ENCODE peak calls at places on chromosomes 5 and 9, in six cellular contexts. One of them, this sample, is unnamed.

GRCh38 chr9:126607086-126607485 is 6.6 kb upstream of the LMX1B start:
- DNase-seq in astrocyte of the spinal cord: no peak
- DNase-seq in GM23248: no peak
- DNase-seq in psoas muscle: no peak
- DNase-seq in tibial artery: no peak
- DNase-seq in fibroblast of mammary gland: no peak
- DNase-seq in this sample: no peak

GRCh38 chr5:137836301-137836700 is 31.4 kb upstream of the MYOT start:
- DNase-seq in GM23248: no peak
- DNase-seq in fibroblast of mammary gland: no peak
- DNase-seq in psoas muscle: no peak
- DNase-seq in tibial artery: no peak
- DNase-seq in astrocyte of the spinal cord: no peak
- DNase-seq in this sample: no peak

GRCh38 chr5:140295414-140295813 is 7.5 kb downstream of the PFDN1 start:
- DNase-seq in fibroblast of mammary gland: peak; percentile 93
- DNase-seq in GM23248: peak; percentile 93
- DNase-seq in psoas muscle: no peak
- DNase-seq in astrocyte of the spinal cord: peak; percentile 96
- DNase-seq in tibial artery: no peak
- DNase-seq in this sample: peak; percentile 87

GRCh38 chr5:96968614-96969013 is 32.7 kb downstream of the LNPEP start:
- DNase-seq in fibroblast of mammary gland: no peak
- DNase-seq in psoas muscle: no peak
- DNase-seq in GM23248: no peak
- DNase-seq in tibial artery: no peak
- DNase-seq in astrocyte of the spinal cord: no peak
- DNase-seq in this sample: peak; percentile 39

GRCh38 chr5:35540002-35540401 is 77.7 kb upstream of the SPEF2 start:
- DNase-seq in fibroblast of mammary gland: no peak
- DNase-seq in astrocyte of the spinal cord: no peak
- DNase-seq in tibial artery: no peak
- DNase-seq in GM23248: no peak
- DNase-seq in psoas muscle: no peak
- DNase-seq in this sample: peak; percentile 73

GRCh38 chr9:22111176-22111870 is 102.2 kb upstream of the CDKN2B start:
- DNase-seq in fibroblast of mammary gland: peak; percentile 34
- DNase-seq in astrocyte of the spinal cord: peak; percentile 46
- DNase-seq in GM23248: peak; percentile 57
- DNase-seq in tibial artery: no peak
- DNase-seq in psoas muscle: no peak
- DNase-seq in this sample: no peak

GRCh38 chr9:92808726-92809451 is 44.3 kb upstream of the BICD2 start:
- DNase-seq in psoas muscle: peak; percentile 75
- DNase-seq in GM23248: peak; percentile 90
- DNase-seq in tibial artery: peak; percentile 71
- DNase-seq in astrocyte of the spinal cord: peak; percentile 66
- DNase-seq in fibroblast of mammary gland: peak; percentile 67
- DNase-seq in this sample: peak; percentile 75

GRCh38 chr9:99778829-99779228 is 42.9 kb upstream of the NR4A3 start:
- DNase-seq in tibial artery: no peak
- DNase-seq in psoas muscle: no peak
- DNase-seq in fibroblast of mammary gland: no peak
- DNase-seq in GM23248: no peak
- DNase-seq in astrocyte of the spinal cord: no peak
- DNase-seq in this sample: no peak

GRCh38 chr9:99366601-99367000 is 144.5 kb downstream of the SEC61B start:
- DNase-seq in astrocyte of the spinal cord: no peak
- DNase-seq in GM23248: peak; percentile 24
- DNase-seq in tibial artery: no peak
- DNase-seq in fibroblast of mammary gland: no peak
- DNase-seq in psoas muscle: no peak
- DNase-seq in this sample: no peak

GRCh38 chr5:58002318-58002717 is 457.6 kb downstream of the PLK2 start:
- DNase-seq in tibial artery: no peak
- DNase-seq in fibroblast of mammary gland: peak; percentile 8
- DNase-seq in psoas muscle: no peak
- DNase-seq in astrocyte of the spinal cord: peak; percentile 6
- DNase-seq in GM23248: peak; percentile 4
- DNase-seq in this sample: no peak

GRCh38 chr5:55160493-55161209 is 680 bp downstream of the GPX8 start:
- DNase-seq in astrocyte of the spinal cord: peak; percentile 95
- DNase-seq in GM23248: peak; percentile 98
- DNase-seq in fibroblast of mammary gland: peak; percentile 95
- DNase-seq in tibial artery: peak; percentile 88
- DNase-seq in psoas muscle: peak; percentile 54
- DNase-seq in this sample: peak; percentile 93

GRCh38 chr5:178324481-178325310 is 92.1 kb upstream of the PHYKPL start:
- DNase-seq in psoas muscle: no peak
- DNase-seq in astrocyte of the spinal cord: no peak
- DNase-seq in tibial artery: no peak
- DNase-seq in fibroblast of mammary gland: no peak
- DNase-seq in GM23248: no peak
- DNase-seq in this sample: no peak

GRCh38 chr5:36611520-36612274 is 5.3 kb downstream of the SLC1A3 start:
- DNase-seq in psoas muscle: no peak
- DNase-seq in tibial artery: no peak
- DNase-seq in GM23248: no peak
- DNase-seq in fibroblast of mammary gland: no peak
- DNase-seq in astrocyte of the spinal cord: no peak
- DNase-seq in this sample: no peak

GRCh38 chr9:126999315-127000068 is 84.9 kb downstream of the RALGPS1 start:
- DNase-seq in astrocyte of the spinal cord: no peak
- DNase-seq in tibial artery: no peak
- DNase-seq in psoas muscle: no peak
- DNase-seq in fibroblast of mammary gland: no peak
- DNase-seq in GM23248: no peak
- DNase-seq in this sample: no peak

GRCh38 chr9:111959468-111959941 is 62.9 kb downstream of the UGCG start:
- DNase-seq in astrocyte of the spinal cord: peak; percentile 69
- DNase-seq in tibial artery: no peak
- DNase-seq in fibroblast of mammary gland: peak; percentile 99
- DNase-seq in GM23248: peak; percentile 98
- DNase-seq in psoas muscle: peak; percentile 73
- DNase-seq in this sample: no peak

GRCh38 chr9:128244443-128245226 is 31.2 kb downstream of the GOLGA2 start:
- DNase-seq in astrocyte of the spinal cord: peak; percentile 78
- DNase-seq in tibial artery: peak; percentile 91
- DNase-seq in GM23248: peak; percentile 95
- DNase-seq in fibroblast of mammary gland: peak; percentile 90
- DNase-seq in psoas muscle: peak; percentile 87
- DNase-seq in this sample: peak; percentile 42

GRCh38 chr9:36980148-36980974 is 53.7 kb downstream of the PAX5 start:
- DNase-seq in tibial artery: no peak
- DNase-seq in GM23248: no peak
- DNase-seq in psoas muscle: no peak
- DNase-seq in astrocyte of the spinal cord: no peak
- DNase-seq in fibroblast of mammary gland: no peak
- DNase-seq in this sample: peak; percentile 91

GRCh38 chr5:87120518-87121314 is 147.0 kb upstream of the RASA1 start:
- DNase-seq in GM23248: peak; percentile 95
- DNase-seq in fibroblast of mammary gland: peak; percentile 90
- DNase-seq in psoas muscle: no peak
- DNase-seq in tibial artery: no peak
- DNase-seq in astrocyte of the spinal cord: peak; percentile 95
- DNase-seq in this sample: peak; percentile 90

GRCh38 chr5:56656816-56657740 is 158.3 kb upstream of the MAP3K1 start:
- DNase-seq in psoas muscle: no peak
- DNase-seq in astrocyte of the spinal cord: peak; percentile 66
- DNase-seq in fibroblast of mammary gland: peak; percentile 51
- DNase-seq in tibial artery: no peak
- DNase-seq in GM23248: no peak
- DNase-seq in this sample: no peak

GRCh38 chr5:139190125-139190524 is 8.0 kb downstream of the SIL1 start:
- DNase-seq in astrocyte of the spinal cord: peak; percentile 80
- DNase-seq in tibial artery: no peak
- DNase-seq in fibroblast of mammary gland: peak; percentile 77
- DNase-seq in psoas muscle: no peak
- DNase-seq in GM23248: peak; percentile 85
- DNase-seq in this sample: no peak

GRCh38 chr9:116629700-116630099 is 57.4 kb upstream of the TRIM32 start:
- DNase-seq in fibroblast of mammary gland: no peak
- DNase-seq in GM23248: no peak
- DNase-seq in tibial artery: no peak
- DNase-seq in psoas muscle: no peak
- DNase-seq in astrocyte of the spinal cord: no peak
- DNase-seq in this sample: peak; percentile 53

GRCh38 chr9:128001411-128002298 is 20.9 kb upstream of the EEIG1 start:
- DNase-seq in psoas muscle: peak; percentile 26
- DNase-seq in GM23248: peak; percentile 97
- DNase-seq in tibial artery: no peak
- DNase-seq in astrocyte of the spinal cord: peak; percentile 77
- DNase-seq in fibroblast of mammary gland: peak; percentile 77
- DNase-seq in this sample: no peak

GRCh38 chr9:83669067-83669466 is 38.7 kb downstream of the UBQLN1 start:
- DNase-seq in psoas muscle: no peak
- DNase-seq in fibroblast of mammary gland: no peak
- DNase-seq in astrocyte of the spinal cord: no peak
- DNase-seq in tibial artery: no peak
- DNase-seq in GM23248: peak; percentile 11
- DNase-seq in this sample: no peak

GRCh38 chr5:157520911-157521703 is 54.5 kb downstream of the ADAM19 start:
- DNase-seq in tibial artery: peak; percentile 78
- DNase-seq in GM23248: peak; percentile 83
- DNase-seq in fibroblast of mammary gland: peak; percentile 73
- DNase-seq in psoas muscle: no peak
- DNase-seq in astrocyte of the spinal cord: no peak
- DNase-seq in this sample: no peak

GRCh38 chr5:52069997-52070396 is 686.7 kb downstream of the ISL1 start:
- DNase-seq in tibial artery: no peak
- DNase-seq in astrocyte of the spinal cord: no peak
- DNase-seq in fibroblast of mammary gland: no peak
- DNase-seq in GM23248: no peak
- DNase-seq in psoas muscle: no peak
- DNase-seq in this sample: no peak

GRCh38 chr5:127210082-127210481 is 80.5 kb upstream of the MEGF10 start:
- DNase-seq in GM23248: no peak
- DNase-seq in tibial artery: no peak
- DNase-seq in fibroblast of mammary gland: peak; percentile 52
- DNase-seq in psoas muscle: no peak
- DNase-seq in astrocyte of the spinal cord: no peak
- DNase-seq in this sample: no peak

GRCh38 chr5:179553875-179554274 is 3.5 kb downstream of the RUFY1 start:
- DNase-seq in tibial artery: no peak
- DNase-seq in GM23248: peak; percentile 81
- DNase-seq in fibroblast of mammary gland: peak; percentile 77
- DNase-seq in astrocyte of the spinal cord: peak; percentile 65
- DNase-seq in psoas muscle: peak; percentile 30
- DNase-seq in this sample: no peak

GRCh38 chr9:136110082-136111061 is 8.3 kb downstream of the TMEM250 start:
- DNase-seq in psoas muscle: no peak
- DNase-seq in GM23248: peak; percentile 46
- DNase-seq in astrocyte of the spinal cord: peak; percentile 31
- DNase-seq in fibroblast of mammary gland: peak; percentile 26
- DNase-seq in tibial artery: no peak
- DNase-seq in this sample: no peak

GRCh38 chr9:127167560-127168326 is 45.3 kb upstream of the ANGPTL2 start:
- DNase-seq in GM23248: no peak
- DNase-seq in fibroblast of mammary gland: no peak
- DNase-seq in psoas muscle: no peak
- DNase-seq in astrocyte of the spinal cord: no peak
- DNase-seq in tibial artery: peak; percentile 19
- DNase-seq in this sample: no peak

GRCh38 chr9:133738806-133739150 is 626 bp upstream of the SARDH start:
- DNase-seq in fibroblast of mammary gland: no peak
- DNase-seq in GM23248: no peak
- DNase-seq in tibial artery: no peak
- DNase-seq in psoas muscle: no peak
- DNase-seq in astrocyte of the spinal cord: no peak
- DNase-seq in this sample: no peak
- H3K4me3 ChIP-seq in fibroblast of mammary gland: no peak overlapping the region
- H3K4me3 ChIP-seq in GM23248: no peak overlapping the region
- H3K4me3 ChIP-seq in tibial artery: no peak overlapping the region
- H3K4me3 ChIP-seq in psoas muscle: no peak overlapping the region
- H3K4me3 ChIP-seq in astrocyte of the spinal cord: no peak overlapping the region
- H3K4me3 ChIP-seq in this sample: no peak overlapping the region

GRCh38 chr9:124859803-124860581 is 1.8 kb downstream of the RPL35 start:
- DNase-seq in astrocyte of the spinal cord: no peak
- DNase-seq in GM23248: no peak
- DNase-seq in fibroblast of mammary gland: no peak
- DNase-seq in tibial artery: no peak
- DNase-seq in psoas muscle: no peak
- DNase-seq in this sample: no peak

GRCh38 chr9:124861342-124862229 is at the start of the genes ARPC5L and RPL35:
- DNase-seq in tibial artery: peak; percentile 96
- DNase-seq in fibroblast of mammary gland: peak; percentile 86
- DNase-seq in psoas muscle: peak; percentile 96
- DNase-seq in astrocyte of the spinal cord: peak; percentile 95
- DNase-seq in GM23248: peak; percentile 98
- DNase-seq in this sample: peak; percentile 98

GRCh38 chr9:124860582-124861341 is 995 bp downstream of the RPL35 start:
- DNase-seq in GM23248: peak; percentile 48
- DNase-seq in fibroblast of mammary gland: no peak
- DNase-seq in astrocyte of the spinal cord: no peak
- DNase-seq in psoas muscle: no peak
- DNase-seq in tibial artery: no peak
- DNase-seq in this sample: no peak

GRCh38 chr9:124858330-124859046 is 3.3 kb downstream of the RPL35 start:
- DNase-seq in psoas muscle: no peak
- DNase-seq in astrocyte of the spinal cord: no peak
- DNase-seq in GM23248: no peak
- DNase-seq in tibial artery: no peak
- DNase-seq in fibroblast of mammary gland: no peak
- DNase-seq in this sample: no peak

DNA sequence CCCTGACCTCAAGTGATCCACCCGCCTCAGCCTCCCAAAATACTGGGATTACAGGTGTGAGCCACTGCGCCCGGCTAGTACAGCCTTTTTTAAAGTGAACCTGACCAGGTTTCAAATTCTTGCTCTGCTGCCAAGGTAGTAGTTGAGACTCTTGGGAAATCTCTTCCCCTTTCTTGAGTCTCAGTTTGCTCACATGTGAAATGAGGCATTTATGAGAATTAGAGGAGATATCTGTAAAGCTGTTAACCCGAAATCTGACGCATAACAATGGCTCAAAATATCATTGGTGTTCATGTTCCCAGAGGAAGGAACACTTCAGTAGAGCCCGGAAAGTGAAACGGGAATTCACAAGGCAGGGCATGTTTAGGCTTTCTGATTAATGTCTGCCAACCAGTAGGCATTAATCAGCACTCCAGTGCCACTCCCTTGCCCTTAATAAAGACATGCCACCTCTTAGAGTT is 1.5 kb downstream of the ARPC5L start:
- DNase-seq in psoas muscle: no peak
- DNase-seq in GM23248: no peak
- DNase-seq in fibroblast of mammary gland: no peak
- DNase-seq in astrocyte of the spinal cord: no peak
- DNase-seq in tibial artery: no peak
- DNase-seq in this sample: no peak
- H3K4me3 ChIP-seq in psoas muscle: no peak overlapping the region
- H3K4me3 ChIP-seq in GM23248: no peak overlapping the region
- H3K4me3 ChIP-seq in fibroblast of mammary gland: no peak overlapping the region
- H3K4me3 ChIP-seq in astrocyte of the spinal cord: no peak overlapping the region
- H3K4me3 ChIP-seq in tibial artery: no peak overlapping the region
- H3K4me3 ChIP-seq in this sample: no peak overlapping the region

GRCh38 chr9:108478871-108479332 is 376.9 kb downstream of the ACTL7B start:
- DNase-seq in GM23248: peak; percentile 90
- DNase-seq in fibroblast of mammary gland: peak; percentile 98
- DNase-seq in tibial artery: no peak
- DNase-seq in psoas muscle: no peak
- DNase-seq in astrocyte of the spinal cord: peak; percentile 83
- DNase-seq in this sample: no peak
- H3K4me3 ChIP-seq in GM23248: peak overlapping the region; percentile 30
- H3K4me3 ChIP-seq in fibroblast of mammary gland: no peak overlapping the region
- H3K4me3 ChIP-seq in tibial artery: no peak overlapping the region
- H3K4me3 ChIP-seq in psoas muscle: peak overlapping the region; percentile 6
- H3K4me3 ChIP-seq in astrocyte of the spinal cord: no peak overlapping the region
- H3K4me3 ChIP-seq in this sample: no peak overlapping the region

GRCh38 chr5:172768573-172769323 is 2.2 kb downstream of the DUSP1 start:
- DNase-seq in astrocyte of the spinal cord: peak; percentile 73
- DNase-seq in psoas muscle: peak; percentile 36
- DNase-seq in GM23248: peak; percentile 74
- DNase-seq in tibial artery: peak; percentile 71
- DNase-seq in fibroblast of mammary gland: peak; percentile 69
- DNase-seq in this sample: no peak
- H3K4me3 ChIP-seq in astrocyte of the spinal cord: peak overlapping the region; percentile 94
- H3K4me3 ChIP-seq in psoas muscle: peak overlapping the region; percentile 79
- H3K4me3 ChIP-seq in GM23248: peak overlapping the region; percentile 85
- H3K4me3 ChIP-seq in tibial artery: peak overlapping the region; percentile 80
- H3K4me3 ChIP-seq in fibroblast of mammary gland: peak overlapping the region; percentile 68
- H3K4me3 ChIP-seq in this sample: peak overlapping the region; percentile 91

This sample was measured in A673.